ENCODE peak calls at places on chromosomes 6 and 20, in ten cellular contexts. J is PC-9, R is tibial artery, C is HepG2, L is ovary, T is uterus, M is NT2/D1, K is transverse colon, E is mammary epithelial cell, N is lower lobe of right lung. S is an unnamed sample. For H3K4me1, the result is how much of the 10 kb centered on the place peaks cover.

GRCh38 chr6:111871725-111872520 is 1.3 kb downstream of the FYN start:
- DNase-seq in C (peak), T (peak), N (no peak), K (peak), J (peak), M (no peak), R (no peak), L (peak), E (peak), S (no peak)

GRCh38 chr6:558089-558488 is 98.8 kb downstream of the HUS1B start:
- DNase-seq in E (no peak), L (no peak), N (no peak), T (no peak), R (no peak), J (no peak), M (no peak), K (no peak), C (no peak), S (no peak)

GRCh38 chr6:147204843-147205311 is 660 bp downstream of the STXBP5 start:
- DNase-seq in K (no peak), L (no peak), J (no peak), C (no peak), E (peak), M (no peak), R (no peak), T (no peak), N (no peak), S (peak)

GRCh38 chr20:63475209-63475608 is 2.8 kb upstream of the KCNQ2 start:
- DNase-seq in E (peak), L (no peak), K (no peak), C (no peak), R (no peak), J (no peak), M (peak), N (no peak), T (no peak), S (no peak)

GRCh38 chr20:62849431-62849830 is 12.2 kb downstream of the TCFL5 start:
- DNase-seq in C (no peak), K (no peak), R (no peak), L (no peak), E (no peak), N (no peak), T (no peak), J (no peak), M (no peak), S (no peak)

GRCh38 chr20:53949319-53949839 is 121.0 kb downstream of the BCAS1 start:
- DNase-seq in L (no peak), T (no peak), E (peak), C (no peak), R (no peak), J (peak), N (peak), M (no peak), K (peak), S (peak)

GRCh38 chr6:71248306-71248705 is 40.3 kb upstream of the OGFRL1 start:
- DNase-seq in L (no peak), C (peak), N (no peak), E (peak), T (no peak), R (no peak), K (no peak), M (peak), J (no peak), S (no peak)

GRCh38 chr6:73389854-73390253 is 4.8 kb upstream of the DDX43 start:
- DNase-seq in J (no peak), R (no peak), N (no peak), K (peak), M (no peak), C (no peak), T (no peak), E (no peak), L (no peak), S (no peak)

GRCh38 chr20:47196091-47197081 is 160.1 kb downstream of the ZMYND8 start:
- DNase-seq in K (peak), R (peak), M (peak), N (peak), T (peak), E (peak), C (peak), L (peak), J (peak), S (peak)

GRCh38 chr6:26216886-26217713 is 129.9 kb downstream of the HFE start:
- DNase-seq in K (peak), R (peak), M (no peak), E (no peak), N (peak), C (peak), J (peak), L (peak), T (peak), S (no peak)

GRCh38 chr6:128209771-128210170 is 308.9 kb upstream of the THEMIS start:
- DNase-seq in T (no peak), C (peak), N (no peak), J (peak), R (no peak), M (no peak), K (no peak), L (no peak), E (no peak), S (no peak)

GRCh38 chr6:4844108-4844507 is 67.9 kb downstream of the CDYL start:
- DNase-seq in R (no peak), N (no peak), J (no peak), E (no peak), T (no peak), K (no peak), M (no peak), L (no peak), C (no peak), S (no peak)

GRCh38 chr6:25411316-25411961 is 132.3 kb downstream of the CARMIL1 start:
- DNase-seq in L (no peak), K (no peak), R (no peak), E (no peak), N (no peak), C (no peak), T (no peak), J (no peak), M (no peak), S (no peak)

GRCh38 chr20:56460459-56460858 is 8.0 kb upstream of the RTF2 start:
- DNase-seq in E (no peak), N (no peak), T (no peak), J (no peak), R (no peak), M (no peak), C (no peak), K (no peak), L (no peak), S (peak)

GRCh38 chr6:99111590-99111989 is 163.8 kb upstream of the FBXL4 start:
- DNase-seq in M (no peak), R (no peak), L (no peak), K (no peak), N (no peak), E (no peak), C (no peak), J (no peak), T (no peak), S (no peak)

GRCh38 chr6:1110164-1110563 is 201.7 kb upstream of the FOXQ1 start:
- DNase-seq in J (peak), E (no peak), M (no peak), L (no peak), T (no peak), C (peak), R (no peak), K (no peak), N (no peak), S (no peak)

GRCh38 chr20:57471496-57472210 is 53.3 kb downstream of the CTCFL start:
- DNase-seq in E (no peak), N (no peak), M (no peak), L (no peak), R (peak), T (no peak), J (no peak), K (no peak), C (no peak), S (no peak)
- H3K4me1 ChIP-seq in E (under half), N (under half), M (under half), L (under half), R (under half), T (under half), J (under half), K (under half), C (under half), S (under half)

DNA sequence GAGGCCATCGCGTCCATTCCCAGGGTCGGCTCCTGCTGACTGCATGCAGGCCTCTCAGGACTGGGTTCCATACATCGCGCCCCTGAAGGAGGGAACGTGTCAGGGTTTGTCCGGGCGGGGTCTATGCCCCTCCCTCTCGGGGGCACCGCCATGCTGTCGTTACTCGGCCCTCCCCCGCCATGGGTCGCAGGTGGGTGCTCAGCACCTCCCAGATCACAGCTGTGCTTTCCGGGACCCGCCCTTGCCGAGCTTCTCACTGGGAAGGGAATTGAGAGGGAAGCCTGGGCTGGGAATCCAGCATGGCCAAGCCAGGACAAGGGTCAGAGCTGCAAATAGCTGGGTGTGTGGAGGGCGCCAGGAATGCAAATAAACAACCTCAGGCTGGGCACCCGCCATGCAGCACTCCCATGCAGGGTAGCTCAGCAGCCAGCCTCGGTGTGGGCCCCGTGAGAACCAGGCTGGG is at the start of gene FRMD1:
- DNase-seq in L (no peak), K (peak), T (no peak), C (peak), R (no peak), M (no peak), J (no peak), N (no peak), E (no peak), S (no peak)
- H3K4me3 ChIP-seq in L (no peak), K (peak), T (no peak), C (no peak), R (peak), M (no peak), J (no peak), N (no peak), E (no peak), S (no peak)

DNA sequence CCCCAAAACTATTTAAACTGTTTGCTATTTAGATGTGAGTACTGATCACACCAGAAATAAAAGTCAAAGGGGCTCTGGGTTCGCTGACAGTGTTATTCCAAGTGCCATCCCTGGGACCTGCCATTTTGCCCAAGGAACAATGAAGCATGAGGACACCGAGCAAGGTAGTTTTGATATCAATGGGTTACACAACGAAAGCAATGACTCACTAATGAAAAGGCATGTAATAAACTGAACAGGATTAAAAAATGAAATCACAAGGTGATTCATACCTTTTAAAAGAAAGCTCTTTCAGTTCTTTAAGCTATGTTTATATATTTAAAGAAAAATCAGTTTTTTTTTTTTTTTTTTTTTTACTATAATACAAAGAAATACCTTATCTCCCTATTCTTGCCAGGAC is 102.0 kb downstream of the HS3ST5 start:
- DNase-seq in R (no peak), K (no peak), T (no peak), J (no peak), C (no peak), M (no peak), N (no peak), L (no peak), E (peak), S (no peak)
- H3K4me1 ChIP-seq in R (under half), K (under half), T (under half), J (under half), C (under half), M (under half), N (under half), L (under half), E (under half), S (under half)

DNA sequence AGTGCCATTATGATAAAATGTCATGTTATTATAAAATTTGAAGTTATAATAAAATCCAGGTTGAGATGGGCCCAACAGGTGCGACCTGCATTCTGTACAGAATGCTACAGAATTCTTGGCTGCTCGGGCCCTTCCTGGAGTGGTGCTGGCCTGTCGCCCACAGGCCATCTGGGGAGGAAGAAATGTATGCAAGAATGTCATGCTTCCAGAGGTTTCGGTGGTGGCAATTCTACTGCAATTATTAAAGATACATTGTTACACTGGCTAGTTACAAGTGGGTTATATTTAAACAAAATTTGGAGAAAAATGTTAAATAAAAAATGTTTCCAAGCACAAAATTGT is 7.3 kb downstream of the RAMACL start:
- DNase-seq in C (no peak), J (no peak), R (no peak), T (no peak), L (no peak), E (no peak), K (no peak), N (no peak), M (no peak), S (no peak)
- H3K4me3 ChIP-seq in C (no peak), J (no peak), R (no peak), T (no peak), L (no peak), E (no peak), K (no peak), N (no peak), M (no peak), S (no peak)